ENCODE peak calls at places on chromosomes 7 and 10, in six cellular contexts. N, E, F, I, M and Q are unnamed samples.

GRCh38 chr7:157490465-157490912 is 153.7 kb downstream of the DNAJB6 start:
- DNase-seq in M (peak; percentile 19), I (no peak), N (no peak), E (peak; percentile 74), F (no peak), Q (no peak)

GRCh38 chr10:46014683-46015405 is 15.6 kb downstream of the NCOA4 start:
- DNase-seq in E (no peak), F (no peak), I (no peak), N (no peak), M (peak; percentile 65), Q (no peak)

GRCh38 chr7:105245398-105246099 is 143.2 kb downstream of the SRPK2 start:
- DNase-seq in E (no peak), N (no peak), M (no peak), I (no peak), F (no peak), Q (no peak)

GRCh38 chr10:114163062-114163861 is 10.7 kb downstream of the CCDC186 start:
- DNase-seq in I (no peak), N (no peak), F (no peak), M (no peak), E (no peak), Q (no peak)

GRCh38 chr10:129405389-129405788 is 61.7 kb upstream of the MGMT start:
- DNase-seq in E (no peak), N (no peak), I (no peak), M (no peak), F (no peak), Q (no peak)

GRCh38 chr7:78265486-78265885 is 466.9 kb downstream of the PHTF2 start:
- DNase-seq in N (no peak), I (no peak), F (no peak), M (no peak), E (no peak), Q (no peak)

GRCh38 chr7:99011341-99011705 is 132.6 kb downstream of the SMURF1 start:
- DNase-seq in N (no peak), F (no peak), I (no peak), E (no peak), M (no peak), Q (no peak)

GRCh38 chr10:55867848-55868247 is 493.2 kb downstream of the ZWINT start:
- DNase-seq in M (no peak), I (no peak), N (no peak), E (no peak), F (no peak), Q (no peak)

GRCh38 chr7:133746847-133747246 is 380.3 kb upstream of the LRGUK start:
- DNase-seq in E (no peak), I (no peak), N (no peak), F (no peak), M (no peak), Q (no peak)

GRCh38 chr10:16232441-16232840 is 204.4 kb upstream of the PTER start:
- DNase-seq in M (no peak), F (no peak), E (no peak), I (no peak), N (no peak), Q (no peak)

GRCh38 chr7:92768501-92769360 is 67.6 kb downstream of the CDK6 start:
- DNase-seq in I (no peak), M (peak; percentile 64), E (no peak), F (no peak), N (no peak), Q (no peak)

GRCh38 chr7:138750926-138751464 is 46.8 kb upstream of the TMEM213 start:
- DNase-seq in I (no peak), N (no peak), F (no peak), E (no peak), M (no peak), Q (no peak)

GRCh38 chr10:83190614-83191013 is 948.7 kb upstream of the GHITM start:
- DNase-seq in I (no peak), M (no peak), E (no peak), N (no peak), F (no peak), Q (no peak)